ENCODE peak calls at places on chromosomes 6 and 20, in seven cellular contexts. One of them, this sample, is unnamed.

GRCh38 chr20:34713194-34713943 is 9.2 kb downstream of the TP53INP2 start:
- DNase-seq in left lung: no peak
- DNase-seq in RWPE1: peak
- DNase-seq in SJCRH30: peak
- DNase-seq in right lobe of liver: peak
- DNase-seq in transverse colon: no peak
- DNase-seq in esophagus squamous epithelium: no peak
- DNase-seq in this sample: peak

GRCh38 chr20:1336699-1337387 is 7.9 kb upstream of the SDCBP2 start:
- DNase-seq in right lobe of liver: peak
- DNase-seq in SJCRH30: no peak
- DNase-seq in left lung: peak
- DNase-seq in esophagus squamous epithelium: no peak
- DNase-seq in RWPE1: no peak
- DNase-seq in transverse colon: peak
- DNase-seq in this sample: no peak

GRCh38 chr6:52644246-52644645 is 26.7 kb upstream of the TMEM14A start:
- DNase-seq in SJCRH30: no peak
- DNase-seq in transverse colon: no peak
- DNase-seq in right lobe of liver: no peak
- DNase-seq in esophagus squamous epithelium: no peak
- DNase-seq in RWPE1: no peak
- DNase-seq in left lung: no peak
- DNase-seq in this sample: no peak

GRCh38 chr6:85405175-85405852 is 44.6 kb upstream of the NT5E start:
- DNase-seq in left lung: no peak
- DNase-seq in RWPE1: no peak
- DNase-seq in SJCRH30: no peak
- DNase-seq in transverse colon: peak
- DNase-seq in esophagus squamous epithelium: no peak
- DNase-seq in right lobe of liver: peak
- DNase-seq in this sample: no peak

GRCh38 chr6:26097268-26097875 is 10.1 kb downstream of the HFE start:
- DNase-seq in right lobe of liver: peak
- DNase-seq in transverse colon: peak
- DNase-seq in esophagus squamous epithelium: no peak
- DNase-seq in RWPE1: peak
- DNase-seq in SJCRH30: peak
- DNase-seq in left lung: peak
- DNase-seq in this sample: no peak

GRCh38 chr6:53734473-53735299 is 60.1 kb upstream of the LRRC1 start:
- DNase-seq in RWPE1: peak
- DNase-seq in esophagus squamous epithelium: no peak
- DNase-seq in transverse colon: peak
- DNase-seq in right lobe of liver: no peak
- DNase-seq in SJCRH30: peak
- DNase-seq in left lung: peak
- DNase-seq in this sample: peak

GRCh38 chr20:34525709-34526416 is 9.6 kb downstream of the DYNLRB1 start:
- DNase-seq in RWPE1: peak
- DNase-seq in left lung: peak
- DNase-seq in SJCRH30: peak
- DNase-seq in transverse colon: peak
- DNase-seq in right lobe of liver: no peak
- DNase-seq in esophagus squamous epithelium: no peak
- DNase-seq in this sample: peak

GRCh38 chr6:37320649-37321048 is 33.1 kb upstream of the RNF8 start:
- DNase-seq in left lung: no peak
- DNase-seq in transverse colon: no peak
- DNase-seq in right lobe of liver: no peak
- DNase-seq in RWPE1: no peak
- DNase-seq in esophagus squamous epithelium: no peak
- DNase-seq in SJCRH30: peak
- DNase-seq in this sample: no peak

GRCh38 chr20:57325632-57326356 is 3.8 kb upstream of the SPO11 start:
- DNase-seq in left lung: no peak
- DNase-seq in SJCRH30: no peak
- DNase-seq in transverse colon: no peak
- DNase-seq in esophagus squamous epithelium: no peak
- DNase-seq in RWPE1: no peak
- DNase-seq in right lobe of liver: no peak
- DNase-seq in this sample: no peak

GRCh38 chr6:25016311-25016710 is 80.6 kb upstream of the RIPOR2 start:
- DNase-seq in SJCRH30: no peak
- DNase-seq in transverse colon: no peak
- DNase-seq in RWPE1: no peak
- DNase-seq in esophagus squamous epithelium: no peak
- DNase-seq in left lung: no peak
- DNase-seq in right lobe of liver: no peak
- DNase-seq in this sample: no peak

GRCh38 chr6:26022166-26022510 is 59.5 kb downstream of the TRIM38 start:
- DNase-seq in transverse colon: peak
- DNase-seq in SJCRH30: peak
- DNase-seq in left lung: peak
- DNase-seq in esophagus squamous epithelium: no peak
- DNase-seq in RWPE1: no peak
- DNase-seq in right lobe of liver: no peak
- DNase-seq in this sample: no peak

GRCh38 chr6:161031721-161032495 is 40.3 kb downstream of the MAP3K4 start:
- DNase-seq in right lobe of liver: no peak
- DNase-seq in left lung: no peak
- DNase-seq in SJCRH30: no peak
- DNase-seq in transverse colon: no peak
- DNase-seq in esophagus squamous epithelium: no peak
- DNase-seq in RWPE1: peak
- DNase-seq in this sample: no peak

GRCh38 chr6:39979461-39980328 is 45.4 kb upstream of the MOCS1 start:
- DNase-seq in transverse colon: no peak
- DNase-seq in left lung: no peak
- DNase-seq in right lobe of liver: no peak
- DNase-seq in SJCRH30: no peak
- DNase-seq in RWPE1: no peak
- DNase-seq in esophagus squamous epithelium: no peak
- DNase-seq in this sample: no peak

GRCh38 chr6:158991017-158991723 is 8.8 kb downstream of the RSPH3 start:
- DNase-seq in left lung: no peak
- DNase-seq in esophagus squamous epithelium: no peak
- DNase-seq in RWPE1: no peak
- DNase-seq in right lobe of liver: no peak
- DNase-seq in SJCRH30: no peak
- DNase-seq in transverse colon: no peak
- DNase-seq in this sample: no peak

GRCh38 chr6:32079566-32080290 is 29.4 kb downstream of the TNXB start:
- DNase-seq in RWPE1: no peak
- DNase-seq in left lung: no peak
- DNase-seq in SJCRH30: no peak
- DNase-seq in right lobe of liver: no peak
- DNase-seq in transverse colon: no peak
- DNase-seq in esophagus squamous epithelium: no peak
- DNase-seq in this sample: no peak

GRCh38 chr6:151917531-151918329 is 110.2 kb downstream of the ESR1 start:
- DNase-seq in SJCRH30: no peak
- DNase-seq in right lobe of liver: no peak
- DNase-seq in esophagus squamous epithelium: no peak
- DNase-seq in transverse colon: no peak
- DNase-seq in left lung: no peak
- DNase-seq in RWPE1: no peak
- DNase-seq in this sample: no peak

GRCh38 chr20:641516-641913 is 11.5 kb downstream of the SRXN1 start:
- DNase-seq in esophagus squamous epithelium: no peak
- DNase-seq in RWPE1: no peak
- DNase-seq in right lobe of liver: no peak
- DNase-seq in left lung: no peak
- DNase-seq in transverse colon: no peak
- DNase-seq in SJCRH30: peak
- DNase-seq in this sample: no peak

GRCh38 chr6:46796842-46797241 is 3.7 kb downstream of the MEP1A start:
- DNase-seq in right lobe of liver: no peak
- DNase-seq in transverse colon: no peak
- DNase-seq in SJCRH30: no peak
- DNase-seq in left lung: no peak
- DNase-seq in esophagus squamous epithelium: no peak
- DNase-seq in RWPE1: peak
- DNase-seq in this sample: peak

GRCh38 chr20:11905460-11906150 is 12.1 kb upstream of the BTBD3 start:
- DNase-seq in esophagus squamous epithelium: no peak
- DNase-seq in SJCRH30: no peak
- DNase-seq in left lung: no peak
- DNase-seq in transverse colon: no peak
- DNase-seq in right lobe of liver: no peak
- DNase-seq in RWPE1: no peak
- DNase-seq in this sample: no peak

GRCh38 chr6:43090557-43090952 is 14.4 kb downstream of the PTK7 start:
- DNase-seq in left lung: no peak
- DNase-seq in esophagus squamous epithelium: no peak
- DNase-seq in right lobe of liver: no peak
- DNase-seq in transverse colon: no peak
- DNase-seq in SJCRH30: no peak
- DNase-seq in RWPE1: no peak
- DNase-seq in this sample: no peak

GRCh38 chr20:2538356-2538755 is 2.0 kb downstream of the TMC2 start:
- DNase-seq in left lung: no peak
- DNase-seq in RWPE1: no peak
- DNase-seq in transverse colon: no peak
- DNase-seq in right lobe of liver: no peak
- DNase-seq in esophagus squamous epithelium: no peak
- DNase-seq in SJCRH30: no peak
- DNase-seq in this sample: no peak

GRCh38 chr6:128517124-128517523 is 3.3 kb downstream of the PTPRK start:
- DNase-seq in RWPE1: no peak
- DNase-seq in right lobe of liver: no peak
- DNase-seq in left lung: no peak
- DNase-seq in SJCRH30: no peak
- DNase-seq in transverse colon: no peak
- DNase-seq in esophagus squamous epithelium: no peak
- DNase-seq in this sample: no peak

GRCh38 chr6:128518531-128519131 is 1.8 kb downstream of the PTPRK start:
- DNase-seq in right lobe of liver: no peak
- DNase-seq in esophagus squamous epithelium: no peak
- DNase-seq in SJCRH30: peak
- DNase-seq in left lung: no peak
- DNase-seq in transverse colon: no peak
- DNase-seq in RWPE1: no peak
- DNase-seq in this sample: no peak

GRCh38 chr6:128513878-128514277 is 6.5 kb downstream of the PTPRK start:
- DNase-seq in transverse colon: no peak
- DNase-seq in esophagus squamous epithelium: no peak
- DNase-seq in SJCRH30: peak
- DNase-seq in right lobe of liver: no peak
- DNase-seq in RWPE1: no peak
- DNase-seq in left lung: no peak
- DNase-seq in this sample: no peak

GRCh38 chr6:128515550-128516513 is 4.6 kb downstream of the PTPRK start:
- DNase-seq in left lung: no peak
- DNase-seq in transverse colon: no peak
- DNase-seq in RWPE1: no peak
- DNase-seq in esophagus squamous epithelium: no peak
- DNase-seq in right lobe of liver: no peak
- DNase-seq in SJCRH30: no peak
- DNase-seq in this sample: no peak

DNA sequence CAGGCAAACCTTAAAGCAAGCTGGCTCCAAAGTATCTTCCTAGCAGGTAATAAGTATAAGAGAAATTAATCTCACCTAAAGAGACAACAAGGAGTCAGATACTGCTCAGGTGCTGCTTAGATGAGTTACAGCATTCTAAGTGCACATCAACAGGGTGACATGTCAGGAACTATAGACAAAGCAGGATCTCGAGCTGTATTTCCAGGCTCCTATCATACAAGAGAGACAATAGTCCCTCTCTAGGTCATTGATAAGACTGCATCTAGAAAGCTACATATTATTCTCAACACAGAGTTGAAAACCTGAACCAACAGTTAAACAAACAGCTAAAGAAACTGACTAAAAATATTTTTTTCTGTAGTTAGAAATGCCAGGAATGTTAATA is 3.9 kb downstream of the PTPRK start:
- DNase-seq in esophagus squamous epithelium: no peak
- DNase-seq in SJCRH30: no peak
- DNase-seq in left lung: no peak
- DNase-seq in RWPE1: no peak
- DNase-seq in transverse colon: no peak
- DNase-seq in right lobe of liver: no peak
- DNase-seq in this sample: no peak
- H3K27ac ChIP-seq in esophagus squamous epithelium: peak
- H3K27ac ChIP-seq in SJCRH30: no peak
- H3K27ac ChIP-seq in left lung: no peak
- H3K27ac ChIP-seq in RWPE1: no peak
- H3K27ac ChIP-seq in transverse colon: peak
- H3K27ac ChIP-seq in right lobe of liver: no peak
- H3K27ac ChIP-seq in this sample: peak

GRCh38 chr6:149037026-149037734 is 280.3 kb upstream of the TAB2 start:
- DNase-seq in esophagus squamous epithelium: no peak
- DNase-seq in SJCRH30: peak
- DNase-seq in transverse colon: no peak
- DNase-seq in left lung: no peak
- DNase-seq in right lobe of liver: no peak
- DNase-seq in RWPE1: no peak
- DNase-seq in this sample: no peak
- H3K27ac ChIP-seq in esophagus squamous epithelium: no peak
- H3K27ac ChIP-seq in SJCRH30: peak
- H3K27ac ChIP-seq in transverse colon: peak
- H3K27ac ChIP-seq in left lung: no peak
- H3K27ac ChIP-seq in right lobe of liver: no peak
- H3K27ac ChIP-seq in RWPE1: no peak
- H3K27ac ChIP-seq in this sample: no peak

GRCh38 chr6:119479860-119480655 is 130.5 kb upstream of the MAN1A1 start:
- DNase-seq in right lobe of liver: no peak
- DNase-seq in SJCRH30: no peak
- DNase-seq in RWPE1: no peak
- DNase-seq in esophagus squamous epithelium: no peak
- DNase-seq in transverse colon: no peak
- DNase-seq in left lung: no peak
- DNase-seq in this sample: peak
- H3K27ac ChIP-seq in right lobe of liver: no peak
- H3K27ac ChIP-seq in SJCRH30: no peak
- H3K27ac ChIP-seq in RWPE1: no peak
- H3K27ac ChIP-seq in esophagus squamous epithelium: no peak
- H3K27ac ChIP-seq in transverse colon: no peak
- H3K27ac ChIP-seq in left lung: no peak
- H3K27ac ChIP-seq in this sample: no peak

DNA sequence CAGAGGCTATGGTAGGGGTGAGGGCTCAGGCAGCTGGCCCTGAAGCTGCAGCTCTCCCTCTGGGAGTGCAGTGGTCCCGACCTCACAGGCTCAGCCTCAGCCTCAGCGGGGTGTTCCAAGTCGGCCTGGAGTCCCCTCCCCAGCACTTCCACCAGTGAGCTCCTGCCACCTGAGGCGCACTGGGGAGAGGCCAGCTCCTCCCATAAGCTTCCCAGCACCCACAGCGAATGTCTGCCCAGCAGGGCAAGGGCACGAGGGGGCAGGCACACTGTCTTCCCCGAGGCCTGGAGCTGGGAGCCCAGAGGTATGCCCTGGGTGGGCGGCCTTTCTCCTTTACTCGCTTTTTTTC is 53.2 kb upstream of the SLCO4A1 start:
- DNase-seq in RWPE1: no peak
- DNase-seq in transverse colon: no peak
- DNase-seq in right lobe of liver: no peak
- DNase-seq in SJCRH30: no peak
- DNase-seq in esophagus squamous epithelium: no peak
- DNase-seq in left lung: no peak
- DNase-seq in this sample: no peak
- H3K27ac ChIP-seq in RWPE1: peak
- H3K27ac ChIP-seq in transverse colon: no peak
- H3K27ac ChIP-seq in right lobe of liver: no peak
- H3K27ac ChIP-seq in SJCRH30: no peak
- H3K27ac ChIP-seq in esophagus squamous epithelium: no peak
- H3K27ac ChIP-seq in left lung: no peak
- H3K27ac ChIP-seq in this sample: no peak